ENCODE peak calls at places on chromosome 13, in five cellular contexts. T is EH; X is stimulated activated CD8-positive, alpha-beta memory T cell treated with anti-CD3 and anti-CD28 coated beads, Interleukin-7, amount 100 ng/mL, for 1 hour; V is kidney glomerular epithelial cell; Q is gastrocnemius medialis. Y is an unnamed sample.

GRCh38 chr13:75864718-75865117 is 228.6 kb downstream of the LMO7 start:
- DNase-seq in Q (no peak), T (peak; percentile 57), V (no peak), X (no peak), Y (peak; percentile 48)

GRCh38 chr13:78732445-78733017 is 73.6 kb upstream of the OBI1 start:
- DNase-seq in V (no peak), Q (no peak), X (no peak), T (no peak), Y (no peak)

GRCh38 chr13:63910406-63910957 is 2494.8 kb upstream of the PCDH20 start:
- DNase-seq in X (no peak), V (no peak), T (no peak), Q (no peak), Y (no peak)

GRCh38 chr13:82772802-82773201 is 1109.5 kb downstream of the SLITRK1 start:
- DNase-seq in V (no peak), X (no peak), Q (no peak), T (peak; percentile 42), Y (peak; percentile 18)

GRCh38 chr13:112638157-112638750 is 50.3 kb upstream of the TUBGCP3 start:
- DNase-seq in X (no peak), T (no peak), Q (no peak), V (no peak), Y (no peak)

GRCh38 chr13:102721800-102722231 is 27.0 kb upstream of the METTL21C start:
- DNase-seq in Q (peak; percentile 57), X (no peak), V (no peak), T (peak; percentile 72), Y (peak; percentile 29)

GRCh38 chr13:79287994-79288795 is 117.9 kb downstream of the RBM26 start:
- DNase-seq in X (no peak), Q (no peak), T (no peak), V (no peak), Y (no peak)

GRCh38 chr13:28624707-28625432 is 34.1 kb upstream of the POMP start:
- DNase-seq in Q (no peak), V (no peak), T (no peak), X (no peak), Y (no peak)

GRCh38 chr13:51222510-51223283 is 499 bp downstream of the FAM124A start:
- DNase-seq in V (no peak), Q (no peak), T (peak; percentile 3), X (no peak), Y (peak; percentile 3)

GRCh38 chr13:55199132-55199531 is 1941.6 kb upstream of the PRR20A start:
- DNase-seq in T (no peak), X (no peak), V (no peak), Q (no peak), Y (no peak)

GRCh38 chr13:36509369-36509768 is 77.1 kb downstream of the CCNA1 start:
- DNase-seq in Q (no peak), V (no peak), X (no peak), T (no peak), Y (no peak)

GRCh38 chr13:75685239-75685697 is 49.1 kb downstream of the LMO7 start:
- DNase-seq in T (peak; percentile 97), V (peak; percentile 74), Q (no peak), X (no peak), Y (peak; percentile 93)

GRCh38 chr13:81551036-81551435 is 1210.1 kb upstream of the SPRY2 start:
- DNase-seq in V (no peak), X (no peak), T (no peak), Q (no peak), Y (no peak)

GRCh38 chr13:31105020-31105800 is 56.5 kb downstream of the HSPH1 start:
- DNase-seq in V (no peak), Q (no peak), T (peak; percentile 20), X (no peak), Y (no peak)

GRCh38 chr13:114015608-114016295 is 41.9 kb upstream of the C13orf46 start:
- DNase-seq in Q (peak; percentile 60), V (no peak), X (no peak), T (peak; percentile 92), Y (no peak)

GRCh38 chr13:29435125-29435911 is 160.2 kb downstream of the SLC7A1 start:
- DNase-seq in Q (peak; percentile 37), T (peak; percentile 96), X (no peak), V (peak; percentile 39), Y (peak; percentile 84)

GRCh38 chr13:59665184-59665583 is 498.5 kb downstream of the DIAPH3 start:
- DNase-seq in V (no peak), X (no peak), Q (no peak), T (no peak), Y (no peak)

GRCh38 chr13:74974234-74974879 is 507.6 kb downstream of the TBC1D4 start:
- DNase-seq in Q (no peak), T (no peak), X (no peak), V (no peak), Y (no peak)

GRCh38 chr13:24264976-24265375 is 44.4 kb upstream of the C1QTNF9 start:
- DNase-seq in V (no peak), Q (no peak), T (no peak), X (peak; percentile 57), Y (no peak)

GRCh38 chr13:109744512-109745051 is 41.8 kb downstream of the IRS2 start:
- DNase-seq in V (no peak), Q (no peak), X (no peak), T (peak; percentile 76), Y (peak; percentile 57)

GRCh38 chr13:21234537-21234936 is 58.1 kb downstream of the MRPL57 start:
- DNase-seq in Q (no peak), T (peak; percentile 69), X (no peak), V (no peak), Y (peak; percentile 68)

GRCh38 chr13:61414686-61415664 is 674 bp downstream of the PCDH20 start:
- DNase-seq in V (peak; percentile 78), X (no peak), Q (no peak), T (no peak), Y (no peak)

GRCh38 chr13:39542361-39542760 is 60.6 kb downstream of the LHFPL6 start:
- DNase-seq in T (no peak), V (no peak), Q (no peak), X (no peak), Y (no peak)

GRCh38 chr13:113883314-113883811 is 19.5 kb upstream of the GAS6 start:
- DNase-seq in T (no peak), Q (no peak), V (no peak), X (no peak), Y (no peak)

GRCh38 chr13:74117207-74117705 is 16.9 kb downstream of the KLF12 start:
- DNase-seq in T (no peak), Q (no peak), X (no peak), V (no peak), Y (no peak)

GRCh38 chr13:97043302-97043701 is 49.0 kb upstream of the OXGR1 start:
- DNase-seq in X (no peak), T (peak; percentile 35), Q (no peak), V (peak; percentile 16), Y (peak; percentile 16)

GRCh38 chr13:71117920-71118319 is 749.1 kb downstream of the DACH1 start:
- DNase-seq in X (no peak), V (no peak), Q (no peak), T (no peak), Y (no peak)

GRCh38 chr13:38262211-38262610 is 87.4 kb upstream of the UFM1 start:
- DNase-seq in T (peak; percentile 3), V (no peak), X (no peak), Q (no peak), Y (peak; percentile 13)